ENCODE peak calls at places on chromosome 10, in four cellular contexts. N is Caco-2, P is PC-3, I is astrocyte of the cerebellum. O is an unnamed sample.
A peak's percentile ranks its signal among the peaks of the same experiment; 100 is the strongest.

GRCh38 chr10:74056081-74056818 is 58.3 kb downstream of the VCL start:
- DNase-seq in I (no peak), N (peak; percentile 73), P (peak; percentile 100), O (no peak)

GRCh38 chr10:77746313-77746712 is 108.7 kb upstream of the KCNMA1 start:
- DNase-seq in P (peak; percentile 74), N (no peak), I (no peak), O (peak; percentile 38)

GRCh38 chr10:29634105-29634504 is 666 bp downstream of the SVIL start:
- DNase-seq in I (no peak), P (no peak), N (no peak), O (no peak)

GRCh38 chr10:115117301-115117700 is 24.1 kb downstream of the ATRNL1 start:
- DNase-seq in P (no peak), I (no peak), N (no peak), O (no peak)

GRCh38 chr10:77563638-77564270 is 73.9 kb downstream of the KCNMA1 start:
- DNase-seq in P (peak; percentile 51), N (no peak), I (no peak), O (no peak)

GRCh38 chr10:4656576-4657194 is 169.3 kb upstream of the AKR1E2 start:
- DNase-seq in P (peak; percentile 64), N (peak; percentile 71), I (peak; percentile 65), O (no peak)

GRCh38 chr10:110399163-110400094 is 94.7 kb upstream of the SMNDC1 start:
- DNase-seq in I (peak; percentile 95), N (no peak), P (peak; percentile 96), O (peak; percentile 94)

GRCh38 chr10:125009580-125010235 is 67.8 kb downstream of the ZRANB1 start:
- DNase-seq in I (no peak), P (no peak), N (no peak), O (no peak)

GRCh38 chr10:114442115-114442630 is 37.9 kb upstream of the AFAP1L2 start:
- DNase-seq in P (no peak), I (no peak), N (peak; percentile 47), O (no peak)

GRCh38 chr10:30215631-30216030 is 133.4 kb downstream of the MTPAP start:
- DNase-seq in P (no peak), I (no peak), N (no peak), O (no peak)

GRCh38 chr10:79434223-79434687 is 11.2 kb downstream of the ZCCHC24 start:
- DNase-seq in P (peak; percentile 89), N (no peak), I (no peak), O (no peak)

GRCh38 chr10:76311752-76312699 is 880.6 kb downstream of the LRMDA start:
- DNase-seq in P (peak; percentile 90), I (no peak), N (peak; percentile 67), O (no peak)

GRCh38 chr10:17144757-17145156 is 15.1 kb upstream of the CUBN start:
- DNase-seq in I (no peak), N (no peak), P (peak; percentile 9), O (no peak)

GRCh38 chr10:75294866-75295692 is 59.3 kb upstream of the COMTD1 start:
- DNase-seq in I (peak; percentile 82), N (peak; percentile 84), P (peak; percentile 99), O (peak; percentile 10)
- H3K4me3 ChIP-seq in I (peak overlapping the region; percentile 42), N (peak overlapping the region; percentile 48), P (peak overlapping the region; percentile 66), O (peak overlapping the region; percentile 60)

GRCh38 chr10:11286261-11286989 is 268.8 kb downstream of the CELF2 start:
- DNase-seq in P (no peak), I (no peak), N (no peak), O (no peak)

GRCh38 chr10:11282156-11282555 is 264.5 kb downstream of the CELF2 start:
- DNase-seq in N (no peak), P (no peak), I (no peak), O (no peak)

GRCh38 chr10:11284291-11285085 is 266.8 kb downstream of the CELF2 start:
- DNase-seq in P (no peak), N (no peak), I (no peak), O (no peak)

GRCh38 chr10:11282661-11283060 is 265.0 kb downstream of the CELF2 start:
- DNase-seq in I (no peak), P (no peak), N (no peak), O (no peak)

DNA sequence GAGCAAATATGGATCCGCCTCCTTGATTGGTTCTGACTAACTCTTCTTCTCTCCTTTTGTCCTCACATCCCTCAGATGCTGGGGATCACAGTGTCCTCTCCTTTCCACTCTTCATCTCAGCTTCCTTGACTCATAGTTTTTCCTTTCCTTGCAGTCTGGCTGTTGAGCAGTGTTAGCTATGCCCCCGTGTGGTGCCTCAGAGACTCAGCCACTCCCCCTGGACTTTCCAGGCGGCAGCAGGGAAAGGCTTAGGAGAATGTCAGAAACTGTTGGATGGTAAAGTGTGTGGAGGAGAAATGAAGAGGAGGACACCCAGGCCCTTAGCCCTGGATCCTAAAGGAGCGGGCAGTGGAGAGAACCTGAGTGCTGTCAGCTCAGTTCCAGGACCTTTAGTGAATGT is 267.5 kb downstream of the CELF2 start:
- DNase-seq in P (no peak), I (no peak), N (peak; percentile 24), O (no peak)
- TF ChIP-seq CTCF in P (no peak), I (peak; percentile 3), N (no peak), O (peak; percentile 12)

GRCh38 chr10:101120520-101120883 is 10.6 kb upstream of the TLX1 start:
- DNase-seq in N (no peak), I (no peak), P (no peak), O (no peak)
- H3K4me3 ChIP-seq in N (no peak overlapping the region), I (peak overlapping the region; percentile 36), P (no peak overlapping the region), O (no peak overlapping the region)

GRCh38 chr10:100715445-100716385 is 29.7 kb upstream of the PAX2 start:
- DNase-seq in N (no peak), P (no peak), I (no peak), O (no peak)
- TF ChIP-seq CTCF in N (no peak), P (no peak), I (no peak), O (no peak)

GRCh38 chr10:121754667-121755066 is 156.4 kb upstream of the FGFR2 start:
- DNase-seq in N (no peak), P (no peak), I (no peak), O (no peak)

GRCh38 chr10:121751191-121751760 is 153.0 kb upstream of the FGFR2 start:
- DNase-seq in P (no peak), I (no peak), N (no peak), O (no peak)

DNA sequence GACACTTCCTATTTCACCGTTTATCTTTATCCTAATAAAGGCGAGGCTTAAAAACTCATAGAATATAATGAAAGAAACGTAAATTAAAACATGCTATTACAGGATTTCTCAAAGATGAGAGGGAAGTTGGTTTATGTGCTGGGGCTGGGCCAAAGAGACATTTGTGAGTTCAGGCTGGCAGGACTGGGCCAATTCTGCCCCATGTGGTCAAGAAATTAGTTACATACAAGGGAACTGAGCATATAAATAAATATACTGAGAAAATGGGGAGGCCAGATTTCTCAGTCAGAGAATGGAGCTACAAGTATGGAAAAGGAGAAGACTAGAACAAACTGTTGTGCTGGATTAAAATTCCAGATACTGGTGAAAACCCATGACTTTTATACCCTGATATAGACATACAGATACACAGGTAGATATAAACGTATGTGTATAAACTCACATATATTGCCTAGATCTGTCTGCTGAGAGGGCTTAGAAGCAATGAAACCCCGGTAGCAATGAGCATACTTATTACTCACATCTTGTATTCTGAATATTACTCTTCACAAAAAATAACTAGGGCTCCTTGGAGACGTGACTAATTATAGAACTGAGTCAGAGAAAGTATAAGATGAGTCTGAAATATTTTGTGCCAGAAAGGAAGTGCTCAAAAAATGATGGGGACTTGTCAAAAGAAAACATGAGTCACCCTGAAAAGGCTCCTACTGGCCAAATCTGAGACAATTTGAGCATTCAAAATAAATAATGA is 155.7 kb upstream of the FGFR2 start:
- DNase-seq in P (peak; percentile 88), N (no peak), I (peak; percentile 33), O (peak; percentile 46)
- H3K4me3 ChIP-seq in P (peak overlapping the region; percentile 9), N (no peak overlapping the region), I (no peak overlapping the region), O (no peak overlapping the region)

GRCh38 chr10:28541695-28542365 is 8.9 kb downstream of the WAC start:
- DNase-seq in N (no peak), P (no peak), I (no peak), O (no peak)
- TF ChIP-seq CTCF in N (no peak), P (peak; percentile 23), I (peak; percentile 21), O (peak; percentile 9)

DNA sequence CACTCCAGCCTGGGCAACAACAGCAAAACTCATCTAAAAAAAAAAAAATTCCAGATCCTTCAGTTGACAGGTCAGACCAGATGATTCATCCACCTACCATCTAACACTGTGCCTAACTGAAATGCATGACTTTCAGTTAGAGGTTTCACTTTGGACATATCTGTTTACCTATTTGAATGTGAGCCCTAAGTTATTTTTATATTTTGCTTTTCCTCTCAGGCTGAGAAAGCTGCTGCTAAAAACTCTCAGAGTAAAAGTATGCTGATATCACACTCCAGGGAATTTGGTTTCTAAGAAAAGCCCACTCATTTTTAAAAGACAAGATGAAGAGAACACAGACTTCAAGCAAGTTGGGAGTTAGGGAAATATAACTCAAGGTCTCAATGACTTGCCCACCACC is 126.0 kb downstream of the SGMS1 start:
- DNase-seq in I (no peak), N (no peak), P (peak; percentile 72), O (peak; percentile 13)
- H3K4me3 ChIP-seq in I (no peak overlapping the region), N (no peak overlapping the region), P (peak overlapping the region; percentile 9), O (no peak overlapping the region)